ENCODE peak calls at places on chromosome 18, in seven cellular contexts. One of them, this sample, is unnamed.

GRCh38 chr18:38077219-38077618 is 511.6 kb upstream of the CELF4 start:
- DNase-seq in adrenal gland: no peak
- DNase-seq in GM12865: no peak
- DNase-seq in astrocyte of the spinal cord: no peak
- DNase-seq in IMR-90: no peak
- DNase-seq in AG09309: no peak
- DNase-seq in heart right ventricle: no peak
- DNase-seq in this sample: no peak

GRCh38 chr18:11791131-11791530 is 60.1 kb upstream of the CHMP1B start:
- DNase-seq in adrenal gland: no peak
- DNase-seq in astrocyte of the spinal cord: no peak
- DNase-seq in heart right ventricle: no peak
- DNase-seq in IMR-90: no peak
- DNase-seq in GM12865: no peak
- DNase-seq in AG09309: no peak
- DNase-seq in this sample: peak

GRCh38 chr18:50172367-50172766 is 22.6 kb downstream of the MYO5B start:
- DNase-seq in AG09309: no peak
- DNase-seq in adrenal gland: no peak
- DNase-seq in GM12865: no peak
- DNase-seq in IMR-90: no peak
- DNase-seq in astrocyte of the spinal cord: no peak
- DNase-seq in heart right ventricle: no peak
- DNase-seq in this sample: no peak

GRCh38 chr18:56522826-56523225 is 115.6 kb downstream of the TXNL1 start:
- DNase-seq in AG09309: no peak
- DNase-seq in IMR-90: peak
- DNase-seq in adrenal gland: no peak
- DNase-seq in astrocyte of the spinal cord: peak
- DNase-seq in heart right ventricle: no peak
- DNase-seq in GM12865: no peak
- DNase-seq in this sample: peak

GRCh38 chr18:37537868-37538525 is 27.6 kb downstream of the CELF4 start:
- DNase-seq in astrocyte of the spinal cord: peak
- DNase-seq in GM12865: peak
- DNase-seq in AG09309: peak
- DNase-seq in heart right ventricle: peak
- DNase-seq in IMR-90: peak
- DNase-seq in adrenal gland: peak
- DNase-seq in this sample: peak

GRCh38 chr18:23196119-23197004 is 61.1 kb downstream of the CABLES1 start:
- DNase-seq in heart right ventricle: no peak
- DNase-seq in AG09309: no peak
- DNase-seq in GM12865: no peak
- DNase-seq in adrenal gland: no peak
- DNase-seq in astrocyte of the spinal cord: no peak
- DNase-seq in IMR-90: no peak
- DNase-seq in this sample: no peak

GRCh38 chr18:74623047-74623816 is 25.6 kb downstream of the ZNF407 start:
- DNase-seq in heart right ventricle: no peak
- DNase-seq in adrenal gland: no peak
- DNase-seq in AG09309: no peak
- DNase-seq in IMR-90: peak
- DNase-seq in GM12865: no peak
- DNase-seq in astrocyte of the spinal cord: no peak
- DNase-seq in this sample: peak

GRCh38 chr18:34729264-34729663 is 19.2 kb downstream of the DTNA start:
- DNase-seq in IMR-90: no peak
- DNase-seq in adrenal gland: no peak
- DNase-seq in astrocyte of the spinal cord: peak
- DNase-seq in heart right ventricle: no peak
- DNase-seq in AG09309: no peak
- DNase-seq in GM12865: peak
- DNase-seq in this sample: peak

GRCh38 chr18:62524443-62525200 is 1.8 kb downstream of the ZCCHC2 start:
- DNase-seq in astrocyte of the spinal cord: peak
- DNase-seq in AG09309: no peak
- DNase-seq in IMR-90: peak
- DNase-seq in GM12865: peak
- DNase-seq in adrenal gland: peak
- DNase-seq in heart right ventricle: peak
- DNase-seq in this sample: peak

GRCh38 chr18:23573948-23574431 is 12.3 kb downstream of the NPC1 start:
- DNase-seq in AG09309: no peak
- DNase-seq in heart right ventricle: no peak
- DNase-seq in adrenal gland: peak
- DNase-seq in GM12865: peak
- DNase-seq in astrocyte of the spinal cord: peak
- DNase-seq in IMR-90: peak
- DNase-seq in this sample: peak

GRCh38 chr18:8389391-8390340 is 219.6 kb upstream of the RAB12 start:
- DNase-seq in adrenal gland: peak
- DNase-seq in AG09309: peak
- DNase-seq in IMR-90: peak
- DNase-seq in GM12865: peak
- DNase-seq in astrocyte of the spinal cord: peak
- DNase-seq in heart right ventricle: peak
- DNase-seq in this sample: peak

GRCh38 chr18:13464432-13465125 is 246.0 kb downstream of the LDLRAD4 start:
- DNase-seq in IMR-90: no peak
- DNase-seq in AG09309: no peak
- DNase-seq in astrocyte of the spinal cord: no peak
- DNase-seq in heart right ventricle: peak
- DNase-seq in adrenal gland: peak
- DNase-seq in GM12865: peak
- DNase-seq in this sample: peak

GRCh38 chr18:42100917-42101316 is 145.9 kb downstream of the PIK3C3 start:
- DNase-seq in IMR-90: no peak
- DNase-seq in astrocyte of the spinal cord: no peak
- DNase-seq in adrenal gland: no peak
- DNase-seq in GM12865: no peak
- DNase-seq in AG09309: no peak
- DNase-seq in heart right ventricle: no peak
- DNase-seq in this sample: no peak

GRCh38 chr18:7647500-7647899 is 80.4 kb downstream of the PTPRM start:
- DNase-seq in GM12865: no peak
- DNase-seq in heart right ventricle: no peak
- DNase-seq in AG09309: no peak
- DNase-seq in adrenal gland: no peak
- DNase-seq in IMR-90: no peak
- DNase-seq in astrocyte of the spinal cord: no peak
- DNase-seq in this sample: no peak

GRCh38 chr18:75273817-75274216 is 63.2 kb downstream of the TSHZ1 start:
- DNase-seq in astrocyte of the spinal cord: no peak
- DNase-seq in GM12865: no peak
- DNase-seq in AG09309: no peak
- DNase-seq in adrenal gland: no peak
- DNase-seq in heart right ventricle: no peak
- DNase-seq in IMR-90: no peak
- DNase-seq in this sample: no peak

GRCh38 chr18:22503803-22504202 is 86.1 kb upstream of the CTAGE1 start:
- DNase-seq in GM12865: no peak
- DNase-seq in IMR-90: peak
- DNase-seq in astrocyte of the spinal cord: no peak
- DNase-seq in adrenal gland: no peak
- DNase-seq in heart right ventricle: peak
- DNase-seq in AG09309: peak
- DNase-seq in this sample: peak

GRCh38 chr18:5620284-5620683 is 76.5 kb upstream of the EPB41L3 start:
- DNase-seq in heart right ventricle: no peak
- DNase-seq in IMR-90: peak
- DNase-seq in GM12865: no peak
- DNase-seq in astrocyte of the spinal cord: peak
- DNase-seq in adrenal gland: no peak
- DNase-seq in AG09309: no peak
- DNase-seq in this sample: peak

GRCh38 chr18:2486426-2486825 is 84.9 kb downstream of the METTL4 start:
- DNase-seq in astrocyte of the spinal cord: no peak
- DNase-seq in heart right ventricle: no peak
- DNase-seq in adrenal gland: no peak
- DNase-seq in AG09309: no peak
- DNase-seq in GM12865: no peak
- DNase-seq in IMR-90: no peak
- DNase-seq in this sample: peak

GRCh38 chr18:3667255-3668137 is 217.5 kb downstream of the TGIF1 start:
- DNase-seq in astrocyte of the spinal cord: no peak
- DNase-seq in GM12865: no peak
- DNase-seq in IMR-90: no peak
- DNase-seq in heart right ventricle: no peak
- DNase-seq in adrenal gland: no peak
- DNase-seq in AG09309: no peak
- DNase-seq in this sample: no peak

GRCh38 chr18:3665187-3665586 is 215.2 kb downstream of the TGIF1 start:
- DNase-seq in heart right ventricle: no peak
- DNase-seq in GM12865: no peak
- DNase-seq in AG09309: no peak
- DNase-seq in IMR-90: no peak
- DNase-seq in astrocyte of the spinal cord: no peak
- DNase-seq in adrenal gland: no peak
- DNase-seq in this sample: no peak

GRCh38 chr18:3664563-3665178 is 214.7 kb downstream of the TGIF1 start:
- DNase-seq in adrenal gland: no peak
- DNase-seq in GM12865: no peak
- DNase-seq in AG09309: no peak
- DNase-seq in heart right ventricle: no peak
- DNase-seq in astrocyte of the spinal cord: peak
- DNase-seq in IMR-90: no peak
- DNase-seq in this sample: peak

GRCh38 chr18:3665780-3666525 is 216.0 kb downstream of the TGIF1 start:
- DNase-seq in astrocyte of the spinal cord: peak
- DNase-seq in AG09309: peak
- DNase-seq in heart right ventricle: peak
- DNase-seq in IMR-90: peak
- DNase-seq in GM12865: peak
- DNase-seq in adrenal gland: peak
- DNase-seq in this sample: peak

GRCh38 chr18:3666526-3667254 is 216.7 kb downstream of the TGIF1 start:
- DNase-seq in heart right ventricle: no peak
- DNase-seq in adrenal gland: no peak
- DNase-seq in AG09309: no peak
- DNase-seq in IMR-90: no peak
- DNase-seq in astrocyte of the spinal cord: no peak
- DNase-seq in GM12865: no peak
- DNase-seq in this sample: no peak
- TF ChIP-seq CTCF in heart right ventricle: no peak
- TF ChIP-seq CTCF in adrenal gland: peak
- TF ChIP-seq CTCF in AG09309: no peak
- TF ChIP-seq CTCF in IMR-90: no peak
- TF ChIP-seq CTCF in astrocyte of the spinal cord: no peak
- TF ChIP-seq CTCF in GM12865: no peak
- TF ChIP-seq CTCF in this sample: no peak

GRCh38 chr18:32042337-32042736 is 23.7 kb downstream of the RNF125 start:
- DNase-seq in heart right ventricle: no peak
- DNase-seq in AG09309: no peak
- DNase-seq in adrenal gland: no peak
- DNase-seq in astrocyte of the spinal cord: no peak
- DNase-seq in GM12865: no peak
- DNase-seq in IMR-90: no peak
- DNase-seq in this sample: no peak

GRCh38 chr18:32036506-32037210 is 18.0 kb downstream of the RNF125 start:
- DNase-seq in astrocyte of the spinal cord: no peak
- DNase-seq in AG09309: no peak
- DNase-seq in adrenal gland: no peak
- DNase-seq in IMR-90: no peak
- DNase-seq in heart right ventricle: no peak
- DNase-seq in GM12865: no peak
- DNase-seq in this sample: no peak

GRCh38 chr18:32037616-32038015 is 19.0 kb downstream of the RNF125 start:
- DNase-seq in adrenal gland: no peak
- DNase-seq in IMR-90: no peak
- DNase-seq in heart right ventricle: no peak
- DNase-seq in astrocyte of the spinal cord: no peak
- DNase-seq in GM12865: no peak
- DNase-seq in AG09309: no peak
- DNase-seq in this sample: no peak

DNA sequence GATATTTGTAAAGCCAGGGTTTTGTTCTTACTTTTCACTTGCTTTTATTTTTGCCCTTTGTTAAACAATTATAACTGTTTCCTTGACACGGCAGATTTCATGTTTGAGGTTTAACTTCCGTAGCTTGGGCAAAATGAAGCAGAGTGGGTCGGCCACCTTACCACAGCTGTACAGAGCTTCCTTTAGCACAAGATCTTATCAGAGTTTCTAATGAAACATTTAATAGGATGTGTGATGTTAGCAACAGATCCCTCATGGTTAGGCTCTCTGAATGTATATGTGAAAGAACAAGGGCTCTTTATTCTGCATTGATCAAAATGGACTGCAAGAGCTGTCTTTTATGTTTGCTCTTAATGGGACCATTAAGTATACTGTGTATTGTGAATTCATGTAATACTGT is 22.3 kb downstream of the RNF125 start:
- DNase-seq in astrocyte of the spinal cord: no peak
- DNase-seq in GM12865: no peak
- DNase-seq in heart right ventricle: no peak
- DNase-seq in AG09309: no peak
- DNase-seq in IMR-90: no peak
- DNase-seq in adrenal gland: no peak
- DNase-seq in this sample: no peak
- H3K4me3 ChIP-seq in astrocyte of the spinal cord: no peak
- H3K4me3 ChIP-seq in GM12865: no peak
- H3K4me3 ChIP-seq in heart right ventricle: no peak
- H3K4me3 ChIP-seq in AG09309: no peak
- H3K4me3 ChIP-seq in IMR-90: no peak
- H3K4me3 ChIP-seq in adrenal gland: no peak
- H3K4me3 ChIP-seq in this sample: no peak

DNA sequence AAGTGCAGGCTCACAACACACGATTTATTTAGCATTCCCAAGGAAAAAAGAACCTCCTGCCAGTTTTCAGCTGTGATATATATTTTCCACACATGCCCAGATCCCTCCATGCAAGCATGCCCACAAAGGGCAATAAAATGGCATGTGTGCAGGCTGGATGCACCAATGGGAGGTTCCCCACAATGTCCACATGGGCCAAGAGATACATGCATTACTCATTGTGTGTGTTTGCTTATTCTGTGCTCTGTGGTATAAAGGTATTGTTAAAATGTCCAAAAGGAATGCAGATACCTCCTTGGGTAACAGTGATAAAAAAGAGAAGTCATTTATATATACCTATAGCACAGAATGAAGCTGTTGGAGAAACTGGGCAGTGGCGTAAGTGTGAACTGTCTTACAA is 207.4 kb downstream of the FHOD3 start:
- DNase-seq in heart right ventricle: no peak
- DNase-seq in adrenal gland: no peak
- DNase-seq in astrocyte of the spinal cord: peak
- DNase-seq in AG09309: no peak
- DNase-seq in GM12865: no peak
- DNase-seq in IMR-90: peak
- DNase-seq in this sample: no peak
- TF ChIP-seq CTCF in heart right ventricle: no peak
- TF ChIP-seq CTCF in adrenal gland: no peak
- TF ChIP-seq CTCF in astrocyte of the spinal cord: no peak
- TF ChIP-seq CTCF in AG09309: no peak
- TF ChIP-seq CTCF in GM12865: no peak
- TF ChIP-seq CTCF in IMR-90: no peak
- TF ChIP-seq CTCF in this sample: no peak

DNA sequence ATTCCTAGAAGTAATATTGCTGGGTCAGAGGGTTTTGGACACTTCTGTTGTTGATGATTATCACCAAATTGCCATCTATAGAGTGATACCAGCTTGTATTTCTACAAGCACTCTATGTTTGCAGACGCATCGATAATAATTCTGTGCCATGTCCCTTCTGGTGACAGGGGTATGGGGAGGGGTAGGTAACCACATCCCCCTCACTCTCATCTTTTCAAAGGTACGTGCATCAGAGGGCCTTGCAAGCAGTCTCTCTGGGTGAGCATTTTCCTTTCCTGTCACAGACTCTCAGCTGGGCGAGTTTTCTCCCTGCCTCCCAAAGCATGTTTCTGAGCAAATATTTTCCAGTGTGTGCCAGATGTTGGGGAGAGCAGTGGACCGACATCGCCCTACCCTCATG is 98.0 kb downstream of the SMAD7 start:
- DNase-seq in IMR-90: no peak
- DNase-seq in GM12865: no peak
- DNase-seq in astrocyte of the spinal cord: no peak
- DNase-seq in heart right ventricle: no peak
- DNase-seq in adrenal gland: no peak
- DNase-seq in AG09309: no peak
- DNase-seq in this sample: no peak
- H3K4me3 ChIP-seq in IMR-90: no peak
- H3K4me3 ChIP-seq in GM12865: no peak
- H3K4me3 ChIP-seq in astrocyte of the spinal cord: no peak
- H3K4me3 ChIP-seq in heart right ventricle: no peak
- H3K4me3 ChIP-seq in adrenal gland: no peak
- H3K4me3 ChIP-seq in AG09309: no peak
- H3K4me3 ChIP-seq in this sample: no peak